ENCODE peak calls at places on chromosomes 2 and 18, in five cellular contexts. One of them, this sample, is unnamed. For H3K27me3, the result is how much of the 10 kb centered on the place peaks cover.

GRCh38 chr18:40868110-40868858 is 1086.8 kb upstream of the PIK3C3 start:
- DNase-seq in H9: no peak
- DNase-seq in Peyer's patch: no peak
- DNase-seq in IMR-90: peak
- DNase-seq in SJSA1: peak
- DNase-seq in this sample: no peak

GRCh38 chr18:76405761-76406356 is 89.2 kb downstream of the ZNF516 start:
- DNase-seq in SJSA1: peak
- DNase-seq in IMR-90: peak
- DNase-seq in Peyer's patch: peak
- DNase-seq in H9: peak
- DNase-seq in this sample: peak

GRCh38 chr2:64711260-64711659 is 57.5 kb upstream of the SERTAD2 start:
- DNase-seq in SJSA1: no peak
- DNase-seq in Peyer's patch: no peak
- DNase-seq in H9: no peak
- DNase-seq in IMR-90: no peak
- DNase-seq in this sample: no peak

GRCh38 chr2:33777791-33778190 is 178.7 kb upstream of the FAM98A start:
- DNase-seq in IMR-90: no peak
- DNase-seq in H9: no peak
- DNase-seq in SJSA1: no peak
- DNase-seq in Peyer's patch: no peak
- DNase-seq in this sample: no peak

GRCh38 chr2:197677483-197677882 is 2.1 kb upstream of the RFTN2 start:
- DNase-seq in Peyer's patch: no peak
- DNase-seq in SJSA1: no peak
- DNase-seq in H9: no peak
- DNase-seq in IMR-90: peak
- DNase-seq in this sample: no peak

GRCh38 chr2:180077295-180077906 is 70.3 kb upstream of the CWC22 start:
- DNase-seq in SJSA1: no peak
- DNase-seq in Peyer's patch: no peak
- DNase-seq in IMR-90: peak
- DNase-seq in H9: no peak
- DNase-seq in this sample: peak

GRCh38 chr2:37843554-37843953 is 81.5 kb upstream of the RMDN2 start:
- DNase-seq in IMR-90: peak
- DNase-seq in SJSA1: no peak
- DNase-seq in Peyer's patch: no peak
- DNase-seq in H9: no peak
- DNase-seq in this sample: peak

GRCh38 chr2:219484343-219485200 is 14.1 kb upstream of the GMPPA start:
- DNase-seq in SJSA1: no peak
- DNase-seq in Peyer's patch: no peak
- DNase-seq in H9: no peak
- DNase-seq in IMR-90: no peak
- DNase-seq in this sample: peak

GRCh38 chr18:48819276-48819675 is 131.5 kb downstream of the SMAD7 start:
- DNase-seq in Peyer's patch: peak
- DNase-seq in SJSA1: no peak
- DNase-seq in IMR-90: no peak
- DNase-seq in H9: peak
- DNase-seq in this sample: no peak

GRCh38 chr2:74908763-74909444 is 49.5 kb upstream of the POLE4 start:
- DNase-seq in IMR-90: no peak
- DNase-seq in SJSA1: no peak
- DNase-seq in H9: peak
- DNase-seq in Peyer's patch: no peak
- DNase-seq in this sample: peak

GRCh38 chr2:167438206-167438605 is 549.9 kb downstream of the XIRP2 start:
- DNase-seq in Peyer's patch: no peak
- DNase-seq in SJSA1: no peak
- DNase-seq in IMR-90: peak
- DNase-seq in H9: no peak
- DNase-seq in this sample: no peak

GRCh38 chr2:168770796-168771195 is 31.6 kb upstream of the NOSTRIN start:
- DNase-seq in SJSA1: no peak
- DNase-seq in Peyer's patch: no peak
- DNase-seq in H9: no peak
- DNase-seq in IMR-90: no peak
- DNase-seq in this sample: no peak

GRCh38 chr18:8052237-8052701 is 485.2 kb downstream of the PTPRM start:
- DNase-seq in IMR-90: peak
- DNase-seq in Peyer's patch: no peak
- DNase-seq in SJSA1: peak
- DNase-seq in H9: no peak
- DNase-seq in this sample: no peak

GRCh38 chr18:7980661-7981060 is 413.5 kb downstream of the PTPRM start:
- DNase-seq in IMR-90: no peak
- DNase-seq in H9: no peak
- DNase-seq in Peyer's patch: no peak
- DNase-seq in SJSA1: no peak
- DNase-seq in this sample: no peak

GRCh38 chr2:191635333-191636234 is 42.4 kb upstream of the NABP1 start:
- DNase-seq in IMR-90: peak
- DNase-seq in H9: no peak
- DNase-seq in Peyer's patch: no peak
- DNase-seq in SJSA1: peak
- DNase-seq in this sample: no peak

GRCh38 chr2:101828267-101829017 is 130.9 kb downstream of the MAP4K4 start:
- DNase-seq in Peyer's patch: no peak
- DNase-seq in H9: no peak
- DNase-seq in IMR-90: no peak
- DNase-seq in SJSA1: no peak
- DNase-seq in this sample: no peak

GRCh38 chr18:7116001-7116831 is 1.4 kb downstream of the LAMA1 start:
- DNase-seq in H9: peak
- DNase-seq in IMR-90: peak
- DNase-seq in Peyer's patch: no peak
- DNase-seq in SJSA1: peak
- DNase-seq in this sample: peak

GRCh38 chr2:102103992-102104871 is 38.3 kb upstream of the IL1R1 start:
- DNase-seq in H9: no peak
- DNase-seq in SJSA1: peak
- DNase-seq in IMR-90: peak
- DNase-seq in Peyer's patch: peak
- DNase-seq in this sample: no peak

GRCh38 chr2:26838121-26838906 is 9.6 kb upstream of the DPYSL5 start:
- DNase-seq in IMR-90: peak
- DNase-seq in SJSA1: no peak
- DNase-seq in Peyer's patch: no peak
- DNase-seq in H9: no peak
- DNase-seq in this sample: no peak

GRCh38 chr2:26980971-26981370 is 10.5 kb downstream of the MAPRE3 start:
- DNase-seq in H9: no peak
- DNase-seq in Peyer's patch: no peak
- DNase-seq in SJSA1: no peak
- DNase-seq in IMR-90: no peak
- DNase-seq in this sample: no peak

GRCh38 chr2:156334496-156335478 is 2.3 kb upstream of the NR4A2 start:
- DNase-seq in Peyer's patch: peak
- DNase-seq in SJSA1: peak
- DNase-seq in H9: peak
- DNase-seq in IMR-90: peak
- DNase-seq in this sample: peak

GRCh38 chr18:46449499-46449898 is 207.5 kb downstream of the LOXHD1 start:
- DNase-seq in SJSA1: no peak
- DNase-seq in IMR-90: no peak
- DNase-seq in Peyer's patch: no peak
- DNase-seq in H9: no peak
- DNase-seq in this sample: no peak

GRCh38 chr2:133986076-133986837 is 267.6 kb upstream of the MGAT5 start:
- DNase-seq in H9: no peak
- DNase-seq in Peyer's patch: no peak
- DNase-seq in IMR-90: peak
- DNase-seq in SJSA1: no peak
- DNase-seq in this sample: no peak

GRCh38 chr2:115427436-115427835 is 985.0 kb downstream of the DPP10 start:
- DNase-seq in Peyer's patch: no peak
- DNase-seq in H9: peak
- DNase-seq in IMR-90: no peak
- DNase-seq in SJSA1: no peak
- DNase-seq in this sample: no peak

GRCh38 chr18:39835303-39836030 is 2119.6 kb upstream of the PIK3C3 start:
- DNase-seq in Peyer's patch: no peak
- DNase-seq in IMR-90: peak
- DNase-seq in H9: no peak
- DNase-seq in SJSA1: no peak
- DNase-seq in this sample: no peak

GRCh38 chr2:9795071-9795470 is 48.2 kb upstream of the TAF1B start:
- DNase-seq in SJSA1: no peak
- DNase-seq in IMR-90: no peak
- DNase-seq in Peyer's patch: no peak
- DNase-seq in H9: no peak
- DNase-seq in this sample: no peak

GRCh38 chr2:237128026-237128703 is 42.5 kb downstream of the COPS8 start:
- DNase-seq in SJSA1: peak
- DNase-seq in H9: peak
- DNase-seq in IMR-90: peak
- DNase-seq in Peyer's patch: peak
- DNase-seq in this sample: peak

GRCh38 chr2:31388736-31389135 is 25.8 kb downstream of the XDH start:
- DNase-seq in H9: no peak
- DNase-seq in IMR-90: no peak
- DNase-seq in Peyer's patch: no peak
- DNase-seq in SJSA1: no peak
- DNase-seq in this sample: no peak

GRCh38 chr18:79698668-79699335 is 19.2 kb downstream of the CTDP1 start:
- DNase-seq in SJSA1: peak
- DNase-seq in Peyer's patch: no peak
- DNase-seq in IMR-90: peak
- DNase-seq in H9: no peak
- DNase-seq in this sample: no peak

GRCh38 chr2:55923091-55923977 is at the start of gene EFEMP1:
- DNase-seq in H9: peak
- DNase-seq in IMR-90: peak
- DNase-seq in SJSA1: peak
- DNase-seq in Peyer's patch: no peak
- DNase-seq in this sample: peak

GRCh38 chr2:55926974-55927373 is 3.4 kb upstream of the EFEMP1 start:
- DNase-seq in IMR-90: no peak
- DNase-seq in Peyer's patch: no peak
- DNase-seq in H9: no peak
- DNase-seq in SJSA1: no peak
- DNase-seq in this sample: no peak

GRCh38 chr2:55926246-55926645 is 2.7 kb upstream of the EFEMP1 start:
- DNase-seq in H9: peak
- DNase-seq in Peyer's patch: no peak
- DNase-seq in IMR-90: no peak
- DNase-seq in SJSA1: no peak
- DNase-seq in this sample: peak

GRCh38 chr2:55922488-55922887 is 1.1 kb downstream of the EFEMP1 start:
- DNase-seq in SJSA1: no peak
- DNase-seq in Peyer's patch: no peak
- DNase-seq in H9: peak
- DNase-seq in IMR-90: peak
- DNase-seq in this sample: peak

DNA sequence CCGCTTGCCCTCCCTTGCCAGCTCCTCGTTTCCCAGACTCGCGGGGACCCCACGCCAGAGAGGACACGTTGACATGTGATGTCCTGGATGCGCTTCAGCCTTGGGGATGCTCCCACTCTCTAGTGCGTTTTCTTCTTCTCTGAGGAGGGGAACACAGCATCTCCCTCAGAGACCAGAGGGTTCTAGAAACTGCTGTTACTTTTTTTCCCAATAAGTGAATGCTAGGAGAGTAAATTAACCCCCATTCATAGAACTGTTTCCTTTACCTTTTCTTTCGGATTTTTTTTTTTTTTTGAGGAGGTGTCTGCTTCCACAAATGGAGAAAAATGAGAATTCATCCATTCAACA is 370 bp upstream of the EFEMP1 start:
- DNase-seq in IMR-90: no peak
- DNase-seq in SJSA1: peak
- DNase-seq in Peyer's patch: no peak
- DNase-seq in H9: no peak
- DNase-seq in this sample: no peak
- H3K27me3 ChIP-seq in IMR-90: under half
- H3K27me3 ChIP-seq in SJSA1: under half
- H3K27me3 ChIP-seq in Peyer's patch: under half
- H3K27me3 ChIP-seq in H9: under half
- H3K27me3 ChIP-seq in this sample: under half

GRCh38 chr2:173468394-173468793 is 113.7 kb downstream of the CDCA7 start:
- DNase-seq in Peyer's patch: no peak
- DNase-seq in H9: no peak
- DNase-seq in SJSA1: no peak
- DNase-seq in IMR-90: no peak
- DNase-seq in this sample: no peak
- H3K27me3 ChIP-seq in Peyer's patch: under half
- H3K27me3 ChIP-seq in H9: under half
- H3K27me3 ChIP-seq in SJSA1: under half
- H3K27me3 ChIP-seq in IMR-90: under half
- H3K27me3 ChIP-seq in this sample: under half

GRCh38 chr2:44951714-44952113 is 10.2 kb downstream of the SIX3 start:
- DNase-seq in Peyer's patch: no peak
- DNase-seq in IMR-90: no peak
- DNase-seq in H9: peak
- DNase-seq in SJSA1: no peak
- DNase-seq in this sample: peak

GRCh38 chr2:44953686-44953976 is 12.1 kb downstream of the SIX3 start:
- DNase-seq in H9: no peak
- DNase-seq in Peyer's patch: no peak
- DNase-seq in IMR-90: no peak
- DNase-seq in SJSA1: no peak
- DNase-seq in this sample: peak

GRCh38 chr2:44952806-44953685 is 11.5 kb downstream of the SIX3 start:
- DNase-seq in SJSA1: no peak
- DNase-seq in H9: peak
- DNase-seq in IMR-90: no peak
- DNase-seq in Peyer's patch: no peak
- DNase-seq in this sample: peak

GRCh38 chr2:44951124-44951523 is 9.6 kb downstream of the SIX3 start:
- DNase-seq in H9: no peak
- DNase-seq in SJSA1: no peak
- DNase-seq in IMR-90: no peak
- DNase-seq in Peyer's patch: no peak
- DNase-seq in this sample: no peak

GRCh38 chr2:44952143-44952805 is 10.8 kb downstream of the SIX3 start:
- DNase-seq in H9: peak
- DNase-seq in IMR-90: peak
- DNase-seq in Peyer's patch: no peak
- DNase-seq in SJSA1: no peak
- DNase-seq in this sample: peak
- H3K27me3 ChIP-seq in H9: half or more
- H3K27me3 ChIP-seq in IMR-90: half or more
- H3K27me3 ChIP-seq in Peyer's patch: under half
- H3K27me3 ChIP-seq in SJSA1: under half
- H3K27me3 ChIP-seq in this sample: half or more

GRCh38 chr18:28792404-28793103 is 615.6 kb upstream of the CDH2 start:
- DNase-seq in IMR-90: no peak
- DNase-seq in SJSA1: no peak
- DNase-seq in Peyer's patch: no peak
- DNase-seq in H9: no peak
- DNase-seq in this sample: no peak
- H3K27me3 ChIP-seq in IMR-90: under half
- H3K27me3 ChIP-seq in SJSA1: under half
- H3K27me3 ChIP-seq in Peyer's patch: under half
- H3K27me3 ChIP-seq in H9: under half
- H3K27me3 ChIP-seq in this sample: under half

This sample was measured in H7.